ENCODE peak calls at places on chromosomes 2 and 18, in five cellular contexts. A, W, C, B and H are unnamed samples. For H3K4me1, the result is how much of the 10 kb centered on the place peaks cover.

GRCh38 chr18:75341267-75341666 is 86.2 kb downstream of the SMIM21 start:
- DNase-seq in A (peak), W (no peak), C (no peak), B (peak), H (no peak)

GRCh38 chr18:44818668-44819403 is 138.1 kb downstream of the SETBP1 start:
- DNase-seq in A (no peak), W (no peak), C (no peak), B (no peak), H (no peak)

GRCh38 chr2:33696234-33696633 is 97.1 kb upstream of the FAM98A start:
- DNase-seq in A (no peak), W (no peak), C (no peak), B (no peak), H (no peak)

GRCh38 chr2:172293952-172294351 is 133.4 kb upstream of the ITGA6 start:
- DNase-seq in A (peak), W (no peak), C (no peak), B (no peak), H (no peak)

GRCh38 chr2:12778811-12779574 is 62.3 kb downstream of the TRIB2 start:
- DNase-seq in A (no peak), W (no peak), C (no peak), B (no peak), H (no peak)

GRCh38 chr2:216857131-216857550 is 2.7 kb downstream of the TNP1 start:
- DNase-seq in A (no peak), W (no peak), C (peak), B (no peak), H (no peak)

GRCh38 chr2:137881711-137882110 is 82.6 kb upstream of the HNMT start:
- DNase-seq in A (no peak), W (no peak), C (no peak), B (no peak), H (no peak)

GRCh38 chr18:62586148-62586774 is 63.4 kb downstream of the ZCCHC2 start:
- DNase-seq in A (peak), W (peak), C (peak), B (peak), H (peak)

GRCh38 chr2:204892506-204893255 is 347.4 kb downstream of the PARD3B start:
- DNase-seq in A (peak), W (no peak), C (no peak), B (no peak), H (no peak)

GRCh38 chr2:85911836-85912692 is 23.3 kb upstream of the ST3GAL5 start:
- DNase-seq in A (peak), W (no peak), C (no peak), B (no peak), H (no peak)

GRCh38 chr18:34114996-34115395 is 109.7 kb downstream of the NOL4 start:
- DNase-seq in A (no peak), W (no peak), C (no peak), B (no peak), H (no peak)

GRCh38 chr18:31273812-31274527 is 44.0 kb upstream of the DSG1 start:
- DNase-seq in A (no peak), W (no peak), C (no peak), B (no peak), H (no peak)

GRCh38 chr2:160912276-160912675 is 248.0 kb upstream of the TANK start:
- DNase-seq in A (no peak), W (no peak), C (no peak), B (no peak), H (no peak)

GRCh38 chr2:160910681-160911080 is 249.5 kb upstream of the TANK start:
- DNase-seq in A (peak), W (no peak), C (no peak), B (no peak), H (no peak)

GRCh38 chr2:160913323-160913722 is 246.9 kb upstream of the TANK start:
- DNase-seq in A (no peak), W (no peak), C (no peak), B (no peak), H (no peak)

GRCh38 chr2:160909781-160910242 is 250.4 kb upstream of the TANK start:
- DNase-seq in A (no peak), W (no peak), C (no peak), B (no peak), H (no peak)

GRCh38 chr2:160911258-160911657 is 249.0 kb upstream of the TANK start:
- DNase-seq in A (no peak), W (no peak), C (no peak), B (no peak), H (no peak)
- H3K27ac ChIP-seq in A (no peak), W (no peak), C (no peak), B (no peak), H (no peak)

DNA sequence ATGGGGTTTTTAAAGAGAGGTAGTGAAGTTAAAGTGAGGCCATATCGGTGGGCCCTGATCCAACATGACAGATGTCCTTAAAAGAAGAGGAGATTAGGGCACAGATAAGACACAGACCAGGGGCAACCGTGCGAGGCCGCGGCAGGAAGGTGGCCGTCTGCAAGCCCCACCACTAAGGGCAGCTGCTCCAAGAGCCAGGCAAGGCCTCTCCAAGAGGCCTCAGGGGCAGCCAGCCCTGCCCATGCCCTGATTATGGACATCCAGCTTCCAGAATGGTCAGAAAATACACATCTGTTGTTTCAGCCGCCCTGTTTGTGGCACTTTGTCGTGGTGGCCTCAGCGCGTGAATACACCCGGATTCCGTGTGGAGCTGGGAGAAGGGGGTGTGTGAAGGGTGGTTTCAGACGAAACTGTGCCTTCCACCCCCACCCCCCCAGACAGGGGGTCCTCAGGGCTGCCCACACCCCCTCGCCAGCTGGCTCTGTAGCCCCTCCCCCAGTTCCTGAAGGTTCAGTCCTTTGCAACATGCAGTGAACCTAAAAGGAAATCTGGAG is 74.1 kb upstream of the SMAD7 start:
- DNase-seq in A (no peak), W (no peak), C (peak), B (peak), H (no peak)
- H3K4me1 ChIP-seq in A (under half), W (under half), C (under half), B (under half), H (under half)

DNA sequence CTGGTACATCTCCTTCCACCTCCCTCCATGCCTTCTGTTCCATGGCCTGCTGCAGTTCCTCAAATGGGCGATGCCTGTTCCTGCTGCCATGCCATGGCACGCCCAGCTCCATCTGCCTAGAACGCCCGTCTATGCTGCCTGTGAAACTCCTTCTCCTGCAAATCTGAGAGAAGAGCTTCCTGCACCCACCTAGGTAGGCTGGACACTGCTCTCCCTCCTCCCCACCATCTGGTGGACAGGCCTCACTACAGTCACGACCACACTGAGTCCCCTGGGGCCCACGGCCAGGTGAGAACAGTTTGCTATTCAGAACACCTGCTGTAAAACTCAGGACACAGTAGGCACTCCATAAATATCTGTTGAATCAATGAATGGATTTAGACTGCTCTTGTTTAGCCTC is 92.4 kb downstream of the LAMA1 start:
- DNase-seq in A (no peak), W (no peak), C (no peak), B (no peak), H (no peak)
- H3K27ac ChIP-seq in A (no peak), W (no peak), C (no peak), B (no peak), H (no peak)

GRCh38 chr18:24502621-24503020 is 42.2 kb downstream of the HRH4 start:
- DNase-seq in A (no peak), W (no peak), C (no peak), B (no peak), H (no peak)

GRCh38 chr18:24497052-24497754 is 36.8 kb downstream of the HRH4 start:
- DNase-seq in A (peak), W (no peak), C (no peak), B (no peak), H (no peak)

GRCh38 chr18:24503182-24503581 is 42.7 kb downstream of the HRH4 start:
- DNase-seq in A (no peak), W (no peak), C (no peak), B (no peak), H (no peak)

GRCh38 chr18:24499814-24500601 is 39.6 kb downstream of the HRH4 start:
- DNase-seq in A (peak), W (no peak), C (no peak), B (no peak), H (no peak)

GRCh38 chr18:24500766-24501165 is 40.3 kb downstream of the HRH4 start:
- DNase-seq in A (no peak), W (no peak), C (no peak), B (no peak), H (no peak)
- H3K4me1 ChIP-seq in A (under half), W (under half), C (under half), B (under half), H (under half)

DNA sequence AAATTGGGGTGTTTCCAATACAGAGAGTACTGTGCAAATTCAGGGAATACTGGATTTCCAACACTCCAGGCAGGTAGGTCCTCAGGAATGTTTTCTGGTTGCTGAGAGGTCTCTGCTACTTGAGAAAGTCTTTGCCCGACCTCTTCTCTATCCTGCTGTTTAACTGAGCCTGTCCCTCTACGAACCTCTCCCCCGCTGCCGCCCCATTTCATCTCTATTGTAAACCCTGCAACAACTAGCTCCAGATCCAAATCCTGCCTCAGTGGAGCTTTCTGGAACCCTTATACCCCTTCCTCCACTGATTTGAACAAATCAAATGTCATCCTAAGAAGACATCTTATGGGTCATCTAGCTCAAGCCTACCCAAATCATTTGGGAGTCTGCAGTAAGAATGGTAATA is 1.3 kb downstream of the EIF4E2 start:
- DNase-seq in A (no peak), W (no peak), C (no peak), B (no peak), H (no peak)
- H3K27ac ChIP-seq in A (no peak), W (no peak), C (peak), B (peak), H (peak)

DNA sequence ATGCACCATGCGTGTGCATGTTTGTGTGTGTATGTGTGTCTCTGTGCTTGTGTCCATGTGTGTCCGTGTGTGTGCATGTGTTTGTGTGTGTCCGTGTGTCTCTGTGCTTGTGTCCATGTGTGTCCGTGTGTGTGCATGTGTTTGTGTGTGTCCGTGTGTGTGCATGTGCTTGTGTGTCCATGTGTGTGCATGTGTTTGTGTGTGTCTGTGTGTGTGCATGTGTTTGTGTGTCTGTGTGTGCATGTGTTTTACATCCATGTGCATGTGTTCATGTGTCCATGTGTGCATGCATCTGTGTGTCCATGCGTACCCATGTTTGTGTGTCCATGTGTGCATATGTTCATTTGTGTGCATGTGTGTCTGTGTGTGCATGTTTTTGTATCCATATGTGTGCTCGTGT is 100.5 kb downstream of the LBH start:
- DNase-seq in A (no peak), W (no peak), C (no peak), B (no peak), H (no peak)
- H3K4me1 ChIP-seq in A (under half), W (half or more), C (half or more), B (under half), H (under half)

DNA sequence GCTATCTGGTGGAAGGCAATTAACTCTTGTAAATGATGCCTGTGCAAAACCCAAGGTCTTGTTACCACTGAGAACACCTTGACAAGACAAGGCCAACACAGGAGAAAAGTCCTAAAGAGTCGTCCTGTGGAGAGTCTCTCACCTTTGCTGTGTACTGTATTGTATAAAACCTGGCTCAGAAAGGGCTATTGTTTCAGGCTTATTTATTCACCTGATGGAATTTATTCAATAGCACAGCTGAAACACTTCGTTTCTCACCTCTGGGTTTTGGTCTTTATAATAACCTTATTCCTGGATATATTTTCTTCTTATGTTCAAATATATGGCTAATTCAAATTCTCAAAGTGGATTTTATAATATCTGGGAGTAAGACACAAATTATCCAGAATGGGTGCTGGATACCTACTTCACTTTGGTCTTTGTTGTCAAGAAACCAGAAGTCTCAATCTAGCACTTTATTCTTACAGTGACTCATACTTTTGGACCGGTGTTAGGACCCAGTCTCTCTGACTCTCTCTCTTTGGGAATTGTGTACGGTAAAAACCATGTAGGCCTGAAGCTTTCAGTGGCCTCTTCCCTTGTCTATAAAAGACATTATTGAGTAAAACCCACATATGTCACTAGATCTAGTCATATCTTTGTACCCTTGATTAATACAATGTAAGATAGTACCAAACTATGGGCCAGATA is 16.1 kb upstream of the STAT4 start:
- DNase-seq in A (no peak), W (no peak), C (no peak), B (no peak), H (no peak)
- H3K27ac ChIP-seq in A (peak), W (no peak), C (no peak), B (no peak), H (no peak)